ENCODE peak calls at places on chromosomes 2 and 18, in nine cellular contexts. One of them, this sample, is unnamed.

GRCh38 chr2:230751062-230751461 is 38.4 kb downstream of the CAB39 start:
- DNase-seq in HFF-Myc: peak
- DNase-seq in dorsolateral prefrontal cortex: no peak
- DNase-seq in PC-3: peak
- DNase-seq in lower lobe of right lung: no peak
- DNase-seq in HCT116: no peak
- DNase-seq in uterus: no peak
- DNase-seq in fibroblast of the aortic adventitia: peak
- DNase-seq in neural crest cell: no peak
- DNase-seq in this sample: peak

GRCh38 chr2:205370726-205371125 is 311.6 kb upstream of the NRP2 start:
- DNase-seq in PC-3: no peak
- DNase-seq in dorsolateral prefrontal cortex: no peak
- DNase-seq in HFF-Myc: no peak
- DNase-seq in HCT116: no peak
- DNase-seq in lower lobe of right lung: no peak
- DNase-seq in neural crest cell: no peak
- DNase-seq in uterus: no peak
- DNase-seq in fibroblast of the aortic adventitia: no peak
- DNase-seq in this sample: no peak

GRCh38 chr2:108235577-108235976 is 4.2 kb upstream of the SULT1C3 start:
- DNase-seq in PC-3: no peak
- DNase-seq in HFF-Myc: no peak
- DNase-seq in fibroblast of the aortic adventitia: no peak
- DNase-seq in uterus: no peak
- DNase-seq in lower lobe of right lung: no peak
- DNase-seq in neural crest cell: no peak
- DNase-seq in HCT116: no peak
- DNase-seq in dorsolateral prefrontal cortex: no peak
- DNase-seq in this sample: no peak

GRCh38 chr2:189608799-189609422 is 28.3 kb upstream of the SLC40A1 start:
- DNase-seq in HCT116: no peak
- DNase-seq in HFF-Myc: no peak
- DNase-seq in fibroblast of the aortic adventitia: peak
- DNase-seq in lower lobe of right lung: no peak
- DNase-seq in uterus: no peak
- DNase-seq in neural crest cell: no peak
- DNase-seq in dorsolateral prefrontal cortex: no peak
- DNase-seq in PC-3: peak
- DNase-seq in this sample: peak

GRCh38 chr2:165868211-165868610 is 74.2 kb upstream of the GALNT3 start:
- DNase-seq in lower lobe of right lung: no peak
- DNase-seq in HCT116: no peak
- DNase-seq in HFF-Myc: peak
- DNase-seq in dorsolateral prefrontal cortex: no peak
- DNase-seq in fibroblast of the aortic adventitia: peak
- DNase-seq in neural crest cell: no peak
- DNase-seq in PC-3: no peak
- DNase-seq in uterus: no peak
- DNase-seq in this sample: no peak

GRCh38 chr2:54503192-54503591 is 47.1 kb downstream of the SPTBN1 start:
- DNase-seq in fibroblast of the aortic adventitia: no peak
- DNase-seq in PC-3: peak
- DNase-seq in lower lobe of right lung: no peak
- DNase-seq in uterus: no peak
- DNase-seq in HFF-Myc: no peak
- DNase-seq in HCT116: no peak
- DNase-seq in dorsolateral prefrontal cortex: no peak
- DNase-seq in neural crest cell: peak
- DNase-seq in this sample: peak

GRCh38 chr2:237181844-237182243 is 96.2 kb downstream of the COPS8 start:
- DNase-seq in HFF-Myc: no peak
- DNase-seq in uterus: peak
- DNase-seq in lower lobe of right lung: no peak
- DNase-seq in neural crest cell: no peak
- DNase-seq in PC-3: no peak
- DNase-seq in dorsolateral prefrontal cortex: no peak
- DNase-seq in HCT116: peak
- DNase-seq in fibroblast of the aortic adventitia: peak
- DNase-seq in this sample: peak

GRCh38 chr18:31100598-31101147 is 1.5 kb downstream of the DSC2 start:
- DNase-seq in PC-3: no peak
- DNase-seq in HFF-Myc: no peak
- DNase-seq in fibroblast of the aortic adventitia: no peak
- DNase-seq in dorsolateral prefrontal cortex: no peak
- DNase-seq in neural crest cell: no peak
- DNase-seq in HCT116: no peak
- DNase-seq in lower lobe of right lung: no peak
- DNase-seq in uterus: no peak
- DNase-seq in this sample: peak

GRCh38 chr2:8475349-8476045 is 206.4 kb upstream of the ID2 start:
- DNase-seq in lower lobe of right lung: no peak
- DNase-seq in neural crest cell: no peak
- DNase-seq in HCT116: no peak
- DNase-seq in uterus: no peak
- DNase-seq in dorsolateral prefrontal cortex: no peak
- DNase-seq in fibroblast of the aortic adventitia: no peak
- DNase-seq in PC-3: peak
- DNase-seq in HFF-Myc: no peak
- DNase-seq in this sample: peak

GRCh38 chr2:162294949-162295348 is 23.5 kb downstream of the IFIH1 start:
- DNase-seq in dorsolateral prefrontal cortex: no peak
- DNase-seq in uterus: no peak
- DNase-seq in HCT116: no peak
- DNase-seq in PC-3: no peak
- DNase-seq in neural crest cell: no peak
- DNase-seq in fibroblast of the aortic adventitia: no peak
- DNase-seq in HFF-Myc: no peak
- DNase-seq in lower lobe of right lung: no peak
- DNase-seq in this sample: no peak

GRCh38 chr2:239002960-239003932 is 155.4 kb downstream of the TWIST2 start:
- DNase-seq in HFF-Myc: peak
- DNase-seq in dorsolateral prefrontal cortex: no peak
- DNase-seq in PC-3: peak
- DNase-seq in neural crest cell: no peak
- DNase-seq in fibroblast of the aortic adventitia: peak
- DNase-seq in HCT116: no peak
- DNase-seq in lower lobe of right lung: no peak
- DNase-seq in uterus: peak
- DNase-seq in this sample: peak
- TF ChIP-seq CTCF in HFF-Myc: peak
- TF ChIP-seq CTCF in dorsolateral prefrontal cortex: no peak
- TF ChIP-seq CTCF in PC-3: peak
- TF ChIP-seq CTCF in neural crest cell: no peak
- TF ChIP-seq CTCF in fibroblast of the aortic adventitia: peak
- TF ChIP-seq CTCF in HCT116: no peak
- TF ChIP-seq CTCF in lower lobe of right lung: no peak
- TF ChIP-seq CTCF in uterus: peak
- TF ChIP-seq CTCF in this sample: peak

DNA sequence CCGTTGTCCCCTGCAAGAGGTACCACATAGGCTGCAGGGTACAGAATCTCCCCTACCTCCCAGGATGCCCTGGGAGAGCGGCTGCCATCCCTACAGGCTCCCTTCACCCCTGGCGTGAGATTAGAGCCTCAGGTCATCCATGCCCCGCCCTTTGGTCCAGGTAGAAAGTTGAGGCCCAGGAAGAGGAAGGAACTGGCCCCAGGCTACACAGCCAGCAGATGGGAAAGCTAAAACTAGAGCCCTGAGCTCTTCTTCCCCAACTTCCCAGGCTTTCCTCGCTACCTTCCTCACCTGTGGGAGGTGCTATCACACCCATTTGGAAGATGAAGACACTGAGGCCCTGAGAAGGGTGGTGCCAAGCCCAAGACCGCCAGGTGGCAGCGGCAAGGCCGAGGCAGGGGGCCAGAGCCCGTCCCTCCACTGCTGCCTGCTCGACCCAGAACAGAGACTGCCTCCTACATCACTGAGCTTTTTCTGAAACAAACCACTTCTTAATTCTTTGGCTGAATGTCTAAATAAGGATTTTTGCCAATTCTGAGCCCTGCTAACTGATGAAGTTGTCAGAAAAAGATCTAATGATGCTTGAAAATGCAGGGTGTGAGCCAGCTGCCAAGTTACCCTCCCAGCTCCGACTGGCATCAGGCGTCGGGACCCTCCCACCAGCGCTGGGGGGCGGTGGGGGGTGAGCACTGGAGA is 25.7 kb downstream of the CIB4 start:
- DNase-seq in HFF-Myc: no peak
- DNase-seq in lower lobe of right lung: peak
- DNase-seq in PC-3: peak
- DNase-seq in uterus: no peak
- DNase-seq in fibroblast of the aortic adventitia: peak
- DNase-seq in dorsolateral prefrontal cortex: no peak
- DNase-seq in HCT116: peak
- DNase-seq in neural crest cell: no peak
- DNase-seq in this sample: peak
- TF ChIP-seq CTCF in HFF-Myc: peak
- TF ChIP-seq CTCF in lower lobe of right lung: no peak
- TF ChIP-seq CTCF in PC-3: peak
- TF ChIP-seq CTCF in uterus: no peak
- TF ChIP-seq CTCF in fibroblast of the aortic adventitia: peak
- TF ChIP-seq CTCF in dorsolateral prefrontal cortex: peak
- TF ChIP-seq CTCF in HCT116: peak
- TF ChIP-seq CTCF in neural crest cell: no peak
- TF ChIP-seq CTCF in this sample: peak

GRCh38 chr2:143426296-143426695 is 297.1 kb downstream of the ARHGAP15 start:
- DNase-seq in neural crest cell: no peak
- DNase-seq in fibroblast of the aortic adventitia: peak
- DNase-seq in lower lobe of right lung: no peak
- DNase-seq in HCT116: no peak
- DNase-seq in dorsolateral prefrontal cortex: no peak
- DNase-seq in HFF-Myc: no peak
- DNase-seq in PC-3: peak
- DNase-seq in uterus: no peak
- DNase-seq in this sample: peak
- TF ChIP-seq CTCF in neural crest cell: no peak
- TF ChIP-seq CTCF in fibroblast of the aortic adventitia: no peak
- TF ChIP-seq CTCF in lower lobe of right lung: no peak
- TF ChIP-seq CTCF in HCT116: no peak
- TF ChIP-seq CTCF in dorsolateral prefrontal cortex: no peak
- TF ChIP-seq CTCF in HFF-Myc: no peak
- TF ChIP-seq CTCF in PC-3: no peak
- TF ChIP-seq CTCF in uterus: no peak
- TF ChIP-seq CTCF in this sample: no peak

GRCh38 chr2:153766415-153766814 is 105.3 kb upstream of the GALNT13 start:
- DNase-seq in PC-3: no peak
- DNase-seq in HFF-Myc: no peak
- DNase-seq in dorsolateral prefrontal cortex: no peak
- DNase-seq in HCT116: no peak
- DNase-seq in lower lobe of right lung: no peak
- DNase-seq in neural crest cell: no peak
- DNase-seq in fibroblast of the aortic adventitia: no peak
- DNase-seq in uterus: no peak
- DNase-seq in this sample: no peak

GRCh38 chr2:153770359-153770991 is 101.2 kb upstream of the GALNT13 start:
- DNase-seq in uterus: no peak
- DNase-seq in HFF-Myc: no peak
- DNase-seq in dorsolateral prefrontal cortex: no peak
- DNase-seq in lower lobe of right lung: no peak
- DNase-seq in HCT116: peak
- DNase-seq in PC-3: peak
- DNase-seq in neural crest cell: no peak
- DNase-seq in fibroblast of the aortic adventitia: no peak
- DNase-seq in this sample: peak
- TF ChIP-seq CTCF in uterus: no peak
- TF ChIP-seq CTCF in HFF-Myc: no peak
- TF ChIP-seq CTCF in dorsolateral prefrontal cortex: peak
- TF ChIP-seq CTCF in lower lobe of right lung: no peak
- TF ChIP-seq CTCF in HCT116: peak
- TF ChIP-seq CTCF in PC-3: peak
- TF ChIP-seq CTCF in neural crest cell: peak
- TF ChIP-seq CTCF in fibroblast of the aortic adventitia: no peak
- TF ChIP-seq CTCF in this sample: peak

GRCh38 chr2:71843391-71843850 is 304.2 kb downstream of the CYP26B1 start:
- DNase-seq in fibroblast of the aortic adventitia: peak
- DNase-seq in uterus: no peak
- DNase-seq in HCT116: peak
- DNase-seq in neural crest cell: no peak
- DNase-seq in dorsolateral prefrontal cortex: no peak
- DNase-seq in lower lobe of right lung: no peak
- DNase-seq in HFF-Myc: peak
- DNase-seq in PC-3: peak
- DNase-seq in this sample: peak
- TF ChIP-seq CTCF in fibroblast of the aortic adventitia: no peak
- TF ChIP-seq CTCF in uterus: no peak
- TF ChIP-seq CTCF in HCT116: no peak
- TF ChIP-seq CTCF in neural crest cell: no peak
- TF ChIP-seq CTCF in dorsolateral prefrontal cortex: no peak
- TF ChIP-seq CTCF in lower lobe of right lung: no peak
- TF ChIP-seq CTCF in HFF-Myc: no peak
- TF ChIP-seq CTCF in PC-3: no peak
- TF ChIP-seq CTCF in this sample: no peak

GRCh38 chr18:70172225-70172624 is 33.3 kb downstream of the RTTN start:
- DNase-seq in dorsolateral prefrontal cortex: no peak
- DNase-seq in PC-3: peak
- DNase-seq in HFF-Myc: no peak
- DNase-seq in uterus: no peak
- DNase-seq in fibroblast of the aortic adventitia: peak
- DNase-seq in lower lobe of right lung: no peak
- DNase-seq in neural crest cell: no peak
- DNase-seq in HCT116: no peak
- DNase-seq in this sample: peak
- TF ChIP-seq CTCF in dorsolateral prefrontal cortex: peak
- TF ChIP-seq CTCF in PC-3: peak
- TF ChIP-seq CTCF in HFF-Myc: peak
- TF ChIP-seq CTCF in uterus: no peak
- TF ChIP-seq CTCF in fibroblast of the aortic adventitia: peak
- TF ChIP-seq CTCF in lower lobe of right lung: peak
- TF ChIP-seq CTCF in neural crest cell: peak
- TF ChIP-seq CTCF in HCT116: peak
- TF ChIP-seq CTCF in this sample: peak

GRCh38 chr2:24611626-24612025 is 120.6 kb downstream of the NCOA1 start:
- DNase-seq in dorsolateral prefrontal cortex: no peak
- DNase-seq in PC-3: no peak
- DNase-seq in HFF-Myc: no peak
- DNase-seq in HCT116: no peak
- DNase-seq in uterus: no peak
- DNase-seq in neural crest cell: no peak
- DNase-seq in fibroblast of the aortic adventitia: no peak
- DNase-seq in lower lobe of right lung: no peak
- DNase-seq in this sample: no peak

GRCh38 chr2:24616606-24617005 is 125.6 kb downstream of the NCOA1 start:
- DNase-seq in fibroblast of the aortic adventitia: no peak
- DNase-seq in lower lobe of right lung: no peak
- DNase-seq in HCT116: no peak
- DNase-seq in PC-3: no peak
- DNase-seq in neural crest cell: no peak
- DNase-seq in dorsolateral prefrontal cortex: no peak
- DNase-seq in HFF-Myc: no peak
- DNase-seq in uterus: no peak
- DNase-seq in this sample: no peak

GRCh38 chr2:24617431-24617830 is 126.4 kb downstream of the NCOA1 start:
- DNase-seq in fibroblast of the aortic adventitia: no peak
- DNase-seq in HCT116: no peak
- DNase-seq in HFF-Myc: no peak
- DNase-seq in PC-3: no peak
- DNase-seq in lower lobe of right lung: no peak
- DNase-seq in dorsolateral prefrontal cortex: no peak
- DNase-seq in uterus: no peak
- DNase-seq in neural crest cell: no peak
- DNase-seq in this sample: no peak

GRCh38 chr2:24613154-24613814 is 122.2 kb downstream of the NCOA1 start:
- DNase-seq in lower lobe of right lung: no peak
- DNase-seq in dorsolateral prefrontal cortex: no peak
- DNase-seq in HFF-Myc: peak
- DNase-seq in HCT116: peak
- DNase-seq in uterus: no peak
- DNase-seq in fibroblast of the aortic adventitia: peak
- DNase-seq in neural crest cell: peak
- DNase-seq in PC-3: peak
- DNase-seq in this sample: peak
- TF ChIP-seq CTCF in lower lobe of right lung: peak
- TF ChIP-seq CTCF in dorsolateral prefrontal cortex: no peak
- TF ChIP-seq CTCF in HFF-Myc: peak
- TF ChIP-seq CTCF in HCT116: peak
- TF ChIP-seq CTCF in uterus: no peak
- TF ChIP-seq CTCF in fibroblast of the aortic adventitia: peak
- TF ChIP-seq CTCF in neural crest cell: peak
- TF ChIP-seq CTCF in PC-3: peak
- TF ChIP-seq CTCF in this sample: no peak

This sample was measured in MCF 10A.